ENCODE peak calls at places on chromosome 20, in four cellular contexts. One of them, this sample, is unnamed.
A peak's percentile ranks its signal among the peaks of the same experiment; 100 is the strongest.

GRCh38 chr20:21571841-21572690 is 58.2 kb upstream of the NKX2-2 start:
- DNase-seq in stimulated activated CD4-positive, alpha-beta T cell treated with anti-CD3 and anti-CD28 coated beads, Interleukin-12 subunit alpha, Interleukin-12 subunit beta, amount 100 ng/mL, for 48 hours: no peak
- DNase-seq in dermis microvascular lymphatic vessel endothelial cell: no peak
- DNase-seq in renal cortical epithelial cell: no peak
- DNase-seq in this sample: no peak

GRCh38 chr20:44589522-44589921 is 7.1 kb downstream of the PKIG start:
- DNase-seq in stimulated activated CD4-positive, alpha-beta T cell treated with anti-CD3 and anti-CD28 coated beads, Interleukin-12 subunit alpha, Interleukin-12 subunit beta, amount 100 ng/mL, for 48 hours: no peak
- DNase-seq in dermis microvascular lymphatic vessel endothelial cell: no peak
- DNase-seq in renal cortical epithelial cell: no peak
- DNase-seq in this sample: no peak

GRCh38 chr20:555933-556332 is 12.3 kb upstream of the CSNK2A1 start:
- DNase-seq in stimulated activated CD4-positive, alpha-beta T cell treated with anti-CD3 and anti-CD28 coated beads, Interleukin-12 subunit alpha, Interleukin-12 subunit beta, amount 100 ng/mL, for 48 hours: no peak
- DNase-seq in dermis microvascular lymphatic vessel endothelial cell: no peak
- DNase-seq in renal cortical epithelial cell: peak; percentile 68
- DNase-seq in this sample: peak; percentile 84

GRCh38 chr20:51065615-51066014 is 42.7 kb upstream of the KCNG1 start:
- DNase-seq in stimulated activated CD4-positive, alpha-beta T cell treated with anti-CD3 and anti-CD28 coated beads, Interleukin-12 subunit alpha, Interleukin-12 subunit beta, amount 100 ng/mL, for 48 hours: no peak
- DNase-seq in dermis microvascular lymphatic vessel endothelial cell: no peak
- DNase-seq in renal cortical epithelial cell: no peak
- DNase-seq in this sample: no peak

GRCh38 chr20:12614764-12615163 is 394.0 kb upstream of the SPTLC3 start:
- DNase-seq in stimulated activated CD4-positive, alpha-beta T cell treated with anti-CD3 and anti-CD28 coated beads, Interleukin-12 subunit alpha, Interleukin-12 subunit beta, amount 100 ng/mL, for 48 hours: no peak
- DNase-seq in dermis microvascular lymphatic vessel endothelial cell: no peak
- DNase-seq in renal cortical epithelial cell: no peak
- DNase-seq in this sample: no peak

GRCh38 chr20:36060676-36061075 is 92.3 kb downstream of the CNBD2 start:
- DNase-seq in stimulated activated CD4-positive, alpha-beta T cell treated with anti-CD3 and anti-CD28 coated beads, Interleukin-12 subunit alpha, Interleukin-12 subunit beta, amount 100 ng/mL, for 48 hours: no peak
- DNase-seq in dermis microvascular lymphatic vessel endothelial cell: no peak
- DNase-seq in renal cortical epithelial cell: peak; percentile 77
- DNase-seq in this sample: no peak

GRCh38 chr20:4740774-4741431 is 19.2 kb downstream of the PRND start:
- DNase-seq in stimulated activated CD4-positive, alpha-beta T cell treated with anti-CD3 and anti-CD28 coated beads, Interleukin-12 subunit alpha, Interleukin-12 subunit beta, amount 100 ng/mL, for 48 hours: peak; percentile 65
- DNase-seq in dermis microvascular lymphatic vessel endothelial cell: peak; percentile 34
- DNase-seq in renal cortical epithelial cell: peak; percentile 15
- DNase-seq in this sample: no peak

GRCh38 chr20:57947421-57948176 is 237.8 kb upstream of the PMEPA1 start:
- DNase-seq in stimulated activated CD4-positive, alpha-beta T cell treated with anti-CD3 and anti-CD28 coated beads, Interleukin-12 subunit alpha, Interleukin-12 subunit beta, amount 100 ng/mL, for 48 hours: no peak
- DNase-seq in dermis microvascular lymphatic vessel endothelial cell: no peak
- DNase-seq in renal cortical epithelial cell: peak; percentile 23
- DNase-seq in this sample: no peak

GRCh38 chr20:40812415-40813212 is 123.6 kb upstream of the MAFB start:
- DNase-seq in stimulated activated CD4-positive, alpha-beta T cell treated with anti-CD3 and anti-CD28 coated beads, Interleukin-12 subunit alpha, Interleukin-12 subunit beta, amount 100 ng/mL, for 48 hours: no peak
- DNase-seq in dermis microvascular lymphatic vessel endothelial cell: no peak
- DNase-seq in renal cortical epithelial cell: no peak
- DNase-seq in this sample: no peak

GRCh38 chr20:54514020-54514607 is 38.7 kb downstream of the DOK5 start:
- DNase-seq in stimulated activated CD4-positive, alpha-beta T cell treated with anti-CD3 and anti-CD28 coated beads, Interleukin-12 subunit alpha, Interleukin-12 subunit beta, amount 100 ng/mL, for 48 hours: no peak
- DNase-seq in dermis microvascular lymphatic vessel endothelial cell: no peak
- DNase-seq in renal cortical epithelial cell: peak; percentile 68
- DNase-seq in this sample: no peak

GRCh38 chr20:53655909-53656652 is 62.4 kb upstream of the ZNF217 start:
- DNase-seq in stimulated activated CD4-positive, alpha-beta T cell treated with anti-CD3 and anti-CD28 coated beads, Interleukin-12 subunit alpha, Interleukin-12 subunit beta, amount 100 ng/mL, for 48 hours: no peak
- DNase-seq in dermis microvascular lymphatic vessel endothelial cell: no peak
- DNase-seq in renal cortical epithelial cell: no peak
- DNase-seq in this sample: peak; percentile 24

GRCh38 chr20:31968299-31969126 is 562 bp downstream of the XKR7 start:
- DNase-seq in stimulated activated CD4-positive, alpha-beta T cell treated with anti-CD3 and anti-CD28 coated beads, Interleukin-12 subunit alpha, Interleukin-12 subunit beta, amount 100 ng/mL, for 48 hours: peak; percentile 82
- DNase-seq in dermis microvascular lymphatic vessel endothelial cell: peak; percentile 37
- DNase-seq in renal cortical epithelial cell: peak; percentile 32
- DNase-seq in this sample: peak; percentile 33

GRCh38 chr20:53337419-53338101 is 256.1 kb downstream of the ZNF217 start:
- DNase-seq in stimulated activated CD4-positive, alpha-beta T cell treated with anti-CD3 and anti-CD28 coated beads, Interleukin-12 subunit alpha, Interleukin-12 subunit beta, amount 100 ng/mL, for 48 hours: no peak
- DNase-seq in dermis microvascular lymphatic vessel endothelial cell: no peak
- DNase-seq in renal cortical epithelial cell: peak; percentile 67
- DNase-seq in this sample: peak; percentile 69

GRCh38 chr20:49567421-49568256 is at the start of gene PTGIS:
- DNase-seq in stimulated activated CD4-positive, alpha-beta T cell treated with anti-CD3 and anti-CD28 coated beads, Interleukin-12 subunit alpha, Interleukin-12 subunit beta, amount 100 ng/mL, for 48 hours: no peak
- DNase-seq in dermis microvascular lymphatic vessel endothelial cell: no peak
- DNase-seq in renal cortical epithelial cell: no peak
- DNase-seq in this sample: no peak

GRCh38 chr20:10171864-10172751 is 46.5 kb upstream of the SNAP25 start:
- DNase-seq in stimulated activated CD4-positive, alpha-beta T cell treated with anti-CD3 and anti-CD28 coated beads, Interleukin-12 subunit alpha, Interleukin-12 subunit beta, amount 100 ng/mL, for 48 hours: peak; percentile 1
- DNase-seq in dermis microvascular lymphatic vessel endothelial cell: no peak
- DNase-seq in renal cortical epithelial cell: peak; percentile 25
- DNase-seq in this sample: no peak

GRCh38 chr20:50513169-50514034 is 3.2 kb downstream of the PTPN1 start:
- DNase-seq in stimulated activated CD4-positive, alpha-beta T cell treated with anti-CD3 and anti-CD28 coated beads, Interleukin-12 subunit alpha, Interleukin-12 subunit beta, amount 100 ng/mL, for 48 hours: no peak
- DNase-seq in dermis microvascular lymphatic vessel endothelial cell: no peak
- DNase-seq in renal cortical epithelial cell: peak; percentile 77
- DNase-seq in this sample: peak; percentile 25

GRCh38 chr20:35181731-35182130 is 9.9 kb downstream of the PROCR start:
- DNase-seq in stimulated activated CD4-positive, alpha-beta T cell treated with anti-CD3 and anti-CD28 coated beads, Interleukin-12 subunit alpha, Interleukin-12 subunit beta, amount 100 ng/mL, for 48 hours: no peak
- DNase-seq in dermis microvascular lymphatic vessel endothelial cell: no peak
- DNase-seq in renal cortical epithelial cell: no peak
- DNase-seq in this sample: no peak

GRCh38 chr20:44074252-44075151 is 112.5 kb downstream of the JPH2 start:
- DNase-seq in stimulated activated CD4-positive, alpha-beta T cell treated with anti-CD3 and anti-CD28 coated beads, Interleukin-12 subunit alpha, Interleukin-12 subunit beta, amount 100 ng/mL, for 48 hours: no peak
- DNase-seq in dermis microvascular lymphatic vessel endothelial cell: no peak
- DNase-seq in renal cortical epithelial cell: peak; percentile 81
- DNase-seq in this sample: peak; percentile 14

GRCh38 chr20:3797226-3797545 is 1.1 kb downstream of the CDC25B start:
- DNase-seq in stimulated activated CD4-positive, alpha-beta T cell treated with anti-CD3 and anti-CD28 coated beads, Interleukin-12 subunit alpha, Interleukin-12 subunit beta, amount 100 ng/mL, for 48 hours: no peak
- DNase-seq in dermis microvascular lymphatic vessel endothelial cell: no peak
- DNase-seq in renal cortical epithelial cell: no peak
- DNase-seq in this sample: no peak

GRCh38 chr20:10671221-10671849 is 2.5 kb downstream of the JAG1 start:
- DNase-seq in stimulated activated CD4-positive, alpha-beta T cell treated with anti-CD3 and anti-CD28 coated beads, Interleukin-12 subunit alpha, Interleukin-12 subunit beta, amount 100 ng/mL, for 48 hours: no peak
- DNase-seq in dermis microvascular lymphatic vessel endothelial cell: peak; percentile 54
- DNase-seq in renal cortical epithelial cell: peak; percentile 90
- DNase-seq in this sample: peak; percentile 88

GRCh38 chr20:2103454-2104153 is 2.0 kb downstream of the STK35 start:
- DNase-seq in stimulated activated CD4-positive, alpha-beta T cell treated with anti-CD3 and anti-CD28 coated beads, Interleukin-12 subunit alpha, Interleukin-12 subunit beta, amount 100 ng/mL, for 48 hours: no peak
- DNase-seq in dermis microvascular lymphatic vessel endothelial cell: no peak
- DNase-seq in renal cortical epithelial cell: no peak
- DNase-seq in this sample: no peak

GRCh38 chr20:3158968-3159431 is 665 bp downstream of the FASTKD5 start:
- DNase-seq in stimulated activated CD4-positive, alpha-beta T cell treated with anti-CD3 and anti-CD28 coated beads, Interleukin-12 subunit alpha, Interleukin-12 subunit beta, amount 100 ng/mL, for 48 hours: no peak
- DNase-seq in dermis microvascular lymphatic vessel endothelial cell: no peak
- DNase-seq in renal cortical epithelial cell: no peak
- DNase-seq in this sample: no peak

GRCh38 chr20:58268936-58269619 is 40.4 kb upstream of the RAB22A start:
- DNase-seq in stimulated activated CD4-positive, alpha-beta T cell treated with anti-CD3 and anti-CD28 coated beads, Interleukin-12 subunit alpha, Interleukin-12 subunit beta, amount 100 ng/mL, for 48 hours: no peak
- DNase-seq in dermis microvascular lymphatic vessel endothelial cell: no peak
- DNase-seq in renal cortical epithelial cell: no peak
- DNase-seq in this sample: no peak

GRCh38 chr20:46022411-46023147 is 6.4 kb upstream of the SLC12A5 start:
- DNase-seq in stimulated activated CD4-positive, alpha-beta T cell treated with anti-CD3 and anti-CD28 coated beads, Interleukin-12 subunit alpha, Interleukin-12 subunit beta, amount 100 ng/mL, for 48 hours: peak; percentile 71
- DNase-seq in dermis microvascular lymphatic vessel endothelial cell: no peak
- DNase-seq in renal cortical epithelial cell: no peak
- DNase-seq in this sample: peak; percentile 15

GRCh38 chr20:19817017-19817416 is 59.0 kb downstream of the RIN2 start:
- DNase-seq in stimulated activated CD4-positive, alpha-beta T cell treated with anti-CD3 and anti-CD28 coated beads, Interleukin-12 subunit alpha, Interleukin-12 subunit beta, amount 100 ng/mL, for 48 hours: no peak
- DNase-seq in dermis microvascular lymphatic vessel endothelial cell: peak; percentile 91
- DNase-seq in renal cortical epithelial cell: peak; percentile 96
- DNase-seq in this sample: no peak

GRCh38 chr20:62522748-62523396 is 47.1 kb upstream of the GATA5 start:
- DNase-seq in stimulated activated CD4-positive, alpha-beta T cell treated with anti-CD3 and anti-CD28 coated beads, Interleukin-12 subunit alpha, Interleukin-12 subunit beta, amount 100 ng/mL, for 48 hours: no peak
- DNase-seq in dermis microvascular lymphatic vessel endothelial cell: no peak
- DNase-seq in renal cortical epithelial cell: no peak
- DNase-seq in this sample: no peak

GRCh38 chr20:58636983-58637421 is 14.1 kb upstream of the STX16 start:
- DNase-seq in stimulated activated CD4-positive, alpha-beta T cell treated with anti-CD3 and anti-CD28 coated beads, Interleukin-12 subunit alpha, Interleukin-12 subunit beta, amount 100 ng/mL, for 48 hours: no peak
- DNase-seq in dermis microvascular lymphatic vessel endothelial cell: no peak
- DNase-seq in renal cortical epithelial cell: no peak
- DNase-seq in this sample: no peak

GRCh38 chr20:62356143-62356947 is 10.8 kb downstream of the LAMA5 start:
- DNase-seq in stimulated activated CD4-positive, alpha-beta T cell treated with anti-CD3 and anti-CD28 coated beads, Interleukin-12 subunit alpha, Interleukin-12 subunit beta, amount 100 ng/mL, for 48 hours: no peak
- DNase-seq in dermis microvascular lymphatic vessel endothelial cell: no peak
- DNase-seq in renal cortical epithelial cell: no peak
- DNase-seq in this sample: no peak

GRCh38 chr20:4820833-4821518 is 99.3 kb downstream of the PRND start:
- DNase-seq in stimulated activated CD4-positive, alpha-beta T cell treated with anti-CD3 and anti-CD28 coated beads, Interleukin-12 subunit alpha, Interleukin-12 subunit beta, amount 100 ng/mL, for 48 hours: no peak
- DNase-seq in dermis microvascular lymphatic vessel endothelial cell: no peak
- DNase-seq in renal cortical epithelial cell: peak; percentile 57
- DNase-seq in this sample: peak; percentile 6

GRCh38 chr20:32611286-32611685 is 26.2 kb upstream of the NOL4L start:
- DNase-seq in stimulated activated CD4-positive, alpha-beta T cell treated with anti-CD3 and anti-CD28 coated beads, Interleukin-12 subunit alpha, Interleukin-12 subunit beta, amount 100 ng/mL, for 48 hours: no peak
- DNase-seq in dermis microvascular lymphatic vessel endothelial cell: no peak
- DNase-seq in renal cortical epithelial cell: no peak
- DNase-seq in this sample: no peak

This sample was measured in kidney glomerular epithelial cell.